ENCODE peak calls at places on chromosomes 11 and 22, in seven cellular contexts. R, Y, Q, I, L, J and N are unnamed samples.

GRCh38 chr11:86811637-86812321 is 11.4 kb downstream of the PRSS23 start:
- DNase-seq in J (no peak), Q (no peak), Y (no peak), I (no peak), R (peak; percentile 67), L (no peak), N (peak; percentile 89)

GRCh38 chr22:38239101-38239761 is 33.6 kb downstream of the TMEM184B start:
- DNase-seq in Q (no peak), J (no peak), L (peak; percentile 44), R (peak; percentile 61), I (no peak), Y (peak; percentile 64), N (peak; percentile 65)

GRCh38 chr11:116511684-116512083 is 261.1 kb downstream of the BUD13 start:
- DNase-seq in L (no peak), J (no peak), Y (no peak), R (no peak), I (no peak), Q (peak; percentile 34), N (no peak)

GRCh38 chr11:9755561-9755960 is 91.7 kb downstream of the SWAP70 start:
- DNase-seq in R (no peak), L (no peak), I (no peak), J (no peak), Y (no peak), Q (no peak), N (peak; percentile 75)

GRCh38 chr11:120184371-120184945 is 26.4 kb upstream of the OAF start:
- DNase-seq in Y (no peak), L (peak; percentile 42), J (no peak), R (no peak), I (no peak), Q (peak; percentile 51), N (peak; percentile 45)

GRCh38 chr11:103845331-103845730 is 191.1 kb upstream of the DDI1 start:
- DNase-seq in Q (no peak), J (no peak), R (no peak), I (no peak), L (no peak), Y (no peak), N (no peak)

GRCh38 chr11:60950024-60950423 is 2.0 kb downstream of the SLC15A3 start:
- DNase-seq in I (no peak), Y (no peak), J (no peak), R (no peak), Q (no peak), L (no peak), N (no peak)

GRCh38 chr11:93031386-93031785 is 61.9 kb downstream of the MTNR1B start:
- DNase-seq in L (no peak), I (no peak), Y (no peak), Q (no peak), R (no peak), J (peak; percentile 18), N (peak; percentile 61)

GRCh38 chr11:69981119-69981770 is 96.9 kb upstream of the ANO1 start:
- DNase-seq in R (no peak), Q (no peak), J (no peak), Y (no peak), I (no peak), L (peak; percentile 23), N (no peak)

GRCh38 chr11:78310500-78310909 is 107.1 kb downstream of the GAB2 start:
- DNase-seq in L (peak; percentile 67), J (no peak), Y (no peak), R (peak; percentile 18), Q (no peak), I (no peak), N (no peak)

GRCh38 chr11:8775341-8776133 is 92.9 kb downstream of the RPL27A start:
- DNase-seq in R (no peak), J (no peak), Q (no peak), I (no peak), L (peak; percentile 73), Y (no peak), N (peak; percentile 62)

GRCh38 chr11:84886344-84886743 is 740.8 kb downstream of the DLG2 start:
- DNase-seq in Q (no peak), R (no peak), L (no peak), Y (no peak), I (no peak), J (no peak), N (no peak)

GRCh38 chr22:31176923-31177322 is 16.9 kb downstream of the RNF185 start:
- DNase-seq in R (no peak), J (no peak), L (no peak), Y (no peak), I (no peak), Q (no peak), N (no peak)

GRCh38 chr22:46660604-46661201 is 40.5 kb downstream of the GRAMD4 start:
- DNase-seq in L (no peak), J (no peak), Y (no peak), I (no peak), R (peak; percentile 55), Q (no peak), N (no peak)

GRCh38 chr22:40541300-40541699 is 95.2 kb downstream of the MRTFA start:
- DNase-seq in J (no peak), Y (peak; percentile 42), Q (no peak), I (no peak), R (no peak), L (no peak), N (no peak)

GRCh38 chr11:4607111-4607510 is 920 bp downstream of the TRIM68 start:
- DNase-seq in Q (no peak), J (no peak), L (no peak), Y (no peak), R (no peak), I (no peak), N (no peak)

GRCh38 chr11:30984827-30985226 is 384.7 kb downstream of the DCDC1 start:
- DNase-seq in I (no peak), J (no peak), Q (no peak), L (no peak), R (no peak), Y (no peak), N (no peak)

GRCh38 chr22:26656896-26657851 is at the start of gene MIAT:
- DNase-seq in L (no peak), Q (no peak), Y (no peak), I (no peak), J (peak; percentile 74), R (no peak), N (no peak)

GRCh38 chr11:30452114-30452513 is 129.2 kb downstream of the ARL14EP start:
- DNase-seq in I (no peak), J (no peak), Q (no peak), Y (no peak), L (no peak), R (no peak), N (no peak)

GRCh38 chr11:108970221-108970991 is 305.5 kb downstream of the DDX10 start:
- DNase-seq in I (no peak), Q (no peak), Y (no peak), J (no peak), L (no peak), R (no peak), N (no peak)

GRCh38 chr22:46149493-46149997 is 781 bp upstream of the PPARA start:
- DNase-seq in Q (no peak), L (peak; percentile 25), R (peak; percentile 43), I (no peak), J (peak; percentile 58), Y (no peak), N (peak; percentile 62)

GRCh38 chr11:121435132-121435531 is 17.0 kb upstream of the SORL1 start:
- DNase-seq in R (no peak), J (no peak), Y (no peak), Q (no peak), I (no peak), L (no peak), N (no peak)

GRCh38 chr22:29040385-29041275 is 21.0 kb downstream of the C22orf31 start:
- DNase-seq in Y (peak; percentile 45), R (peak; percentile 76), L (peak; percentile 83), J (peak; percentile 69), Q (no peak), I (peak; percentile 52), N (peak; percentile 74)

GRCh38 chr11:102518296-102519094 is 12.1 kb downstream of the MMP7 start:
- DNase-seq in I (no peak), L (no peak), Q (no peak), R (no peak), J (peak; percentile 17), Y (no peak), N (no peak)

GRCh38 chr22:44823806-44824205 is 71.4 kb downstream of the ARHGAP8 start:
- DNase-seq in J (no peak), Q (no peak), Y (no peak), R (no peak), L (no peak), I (no peak), N (no peak)

GRCh38 chr11:123221611-123222010 is 26.6 kb upstream of the CLMP start:
- DNase-seq in Y (no peak), R (no peak), J (no peak), Q (no peak), L (no peak), I (no peak), N (no peak)

GRCh38 chr11:108803781-108804180 is 138.9 kb downstream of the DDX10 start:
- DNase-seq in Y (no peak), R (no peak), L (no peak), J (no peak), Q (no peak), I (no peak), N (no peak)

GRCh38 chr22:48373626-48374173 is 1454.0 kb downstream of the BRD1 start:
- DNase-seq in Y (no peak), R (no peak), Q (peak; percentile 40), I (no peak), L (no peak), J (no peak), N (no peak)

GRCh38 chr11:73356979-73357739 is 19.0 kb upstream of the RELT start:
- DNase-seq in J (no peak), R (no peak), L (no peak), Q (no peak), Y (no peak), I (no peak), N (no peak)

GRCh38 chr11:66546368-66546965 is at the start of gene ACTN3:
- DNase-seq in Q (no peak), L (peak; percentile 69), I (no peak), R (peak; percentile 22), J (peak; percentile 86), Y (no peak), N (peak; percentile 58)

GRCh38 chr11:27795955-27796861 is 96.0 kb upstream of the BDNF start:
- DNase-seq in L (no peak), Y (no peak), Q (no peak), J (peak; percentile 51), R (peak; percentile 10), I (no peak), N (peak; percentile 79)

GRCh38 chr11:131063638-131064037 is 147.4 kb upstream of the SNX19 start:
- DNase-seq in I (no peak), L (no peak), Y (no peak), Q (no peak), R (no peak), J (peak; percentile 15), N (no peak)